ENCODE peak calls at places on chromosomes 2 and 18, in ten cellular contexts. S is T-helper 2 cell; G is OCI-LY7; F is activated CD4-positive, alpha-beta T cell treated with anti-CD3 and anti-CD28 coated beads for 48 hours; L is activated effector memory CD4-positive, alpha-beta T cell treated with anti-CD3 and anti-CD28 coated beads, Interleukin-2, amount 50 U/mL, for 16 hours; D is left ventricle myocardium inferior; K is SHP77 treated with DMSO at 0.1 percent for 48 hours; R is nephron progenitor cell; U is GM12865; E is T-cell. H is an unnamed sample.

GRCh38 chr2:109454304-109454703 is 159.5 kb downstream of the SEPTIN10 start:
- DNase-seq in S (no peak), G (no peak), F (no peak), L (peak; percentile 37), D (no peak), K (no peak), R (no peak), U (no peak), E (no peak), H (no peak)

GRCh38 chr2:68336192-68336591 is 16.4 kb upstream of the CNRIP1 start:
- DNase-seq in S (no peak), G (no peak), F (no peak), L (no peak), D (no peak), K (no peak), R (no peak), U (no peak), E (no peak), H (no peak)

GRCh38 chr2:173866858-173867620 is 98.1 kb downstream of the SP3 start:
- DNase-seq in S (no peak), G (no peak), F (no peak), L (no peak), D (no peak), K (no peak), R (no peak), U (no peak), E (no peak), H (no peak)

GRCh38 chr2:33160217-33160616 is 213.5 kb downstream of the LTBP1 start:
- DNase-seq in S (no peak), G (no peak), F (no peak), L (no peak), D (no peak), K (no peak), R (no peak), U (no peak), E (no peak), H (no peak)

GRCh38 chr18:3294435-3295080 is 32.6 kb downstream of the MYL12B start:
- DNase-seq in S (no peak), G (no peak), F (no peak), L (no peak), D (no peak), K (peak; percentile 31), R (no peak), U (no peak), E (no peak), H (no peak)

GRCh38 chr2:74457549-74458131 is 598 bp upstream of the WBP1 start:
- DNase-seq in S (peak; percentile 69), G (peak; percentile 90), F (peak; percentile 87), L (peak; percentile 94), D (peak; percentile 67), K (peak; percentile 58), R (peak; percentile 79), U (peak; percentile 90), E (peak; percentile 56), H (peak; percentile 86)

GRCh38 chr18:71431171-71431570 is 1113.0 kb downstream of the CBLN2 start:
- DNase-seq in S (no peak), G (no peak), F (no peak), L (no peak), D (no peak), K (no peak), R (no peak), U (no peak), E (no peak), H (no peak)

GRCh38 chr2:43107679-43108078 is 118.7 kb downstream of the ZFP36L2 start:
- DNase-seq in S (no peak), G (no peak), F (no peak), L (no peak), D (no peak), K (no peak), R (no peak), U (no peak), E (no peak), H (no peak)

GRCh38 chr2:128196026-128196822 is 105.2 kb downstream of the UGGT1 start:
- DNase-seq in S (no peak), G (no peak), F (peak; percentile 22), L (no peak), D (no peak), K (no peak), R (no peak), U (peak; percentile 19), E (no peak), H (no peak)

GRCh38 chr2:102850888-102851287 is 89.1 kb downstream of the TMEM182 start:
- DNase-seq in S (no peak), G (no peak), F (no peak), L (no peak), D (no peak), K (no peak), R (no peak), U (no peak), E (no peak), H (no peak)

GRCh38 chr2:226227341-226227740 is 572.3 kb downstream of the IRS1 start:
- DNase-seq in S (no peak), G (no peak), F (no peak), L (no peak), D (no peak), K (no peak), R (no peak), U (no peak), E (no peak), H (no peak)

GRCh38 chr2:72793798-72794447 is 31.9 kb downstream of the EXOC6B start:
- DNase-seq in S (no peak), G (no peak), F (no peak), L (no peak), D (no peak), K (no peak), R (no peak), U (no peak), E (no peak), H (no peak)

GRCh38 chr2:159574246-159574645 is 42.1 kb downstream of the BAZ2B start:
- DNase-seq in S (no peak), G (no peak), F (no peak), L (no peak), D (no peak), K (no peak), R (no peak), U (no peak), E (no peak), H (no peak)

GRCh38 chr18:35355140-35355618 is 11.0 kb upstream of the ZNF24 start:
- DNase-seq in S (peak; percentile 27), G (peak; percentile 52), F (peak; percentile 63), L (peak; percentile 83), D (peak; percentile 58), K (peak; percentile 89), R (peak; percentile 63), U (peak; percentile 78), E (peak; percentile 56), H (peak; percentile 59)

GRCh38 chr18:48777737-48778111 is 173.0 kb downstream of the SMAD7 start:
- DNase-seq in S (no peak), G (no peak), F (no peak), L (no peak), D (no peak), K (no peak), R (no peak), U (peak; percentile 68), E (no peak), H (no peak)

GRCh38 chr2:15636972-15637785 is 45.5 kb downstream of the DDX1 start:
- DNase-seq in S (peak; percentile 30), G (peak; percentile 60), F (peak; percentile 68), L (peak; percentile 82), D (peak; percentile 63), K (peak; percentile 9), R (peak; percentile 77), U (peak; percentile 62), E (peak; percentile 47), H (peak; percentile 34)

GRCh38 chr2:29011650-29012060 is 30.6 kb downstream of the TOGARAM2 start:
- DNase-seq in S (no peak), G (no peak), F (peak; percentile 68), L (peak; percentile 86), D (peak; percentile 86), K (peak; percentile 31), R (no peak), U (peak; percentile 13), E (peak; percentile 92), H (peak; percentile 84)

GRCh38 chr2:229081411-229081810 is 189.7 kb downstream of the PID1 start:
- DNase-seq in S (no peak), G (no peak), F (no peak), L (no peak), D (no peak), K (no peak), R (no peak), U (no peak), E (no peak), H (no peak)

GRCh38 chr2:203040966-203041521 is 26.4 kb downstream of the NBEAL1 start:
- DNase-seq in S (no peak), G (no peak), F (no peak), L (no peak), D (no peak), K (no peak), R (no peak), U (no peak), E (no peak), H (no peak)

GRCh38 chr2:240685771-240686371 is 3.2 kb upstream of the AQP12B start:
- DNase-seq in S (no peak), G (no peak), F (no peak), L (no peak), D (no peak), K (no peak), R (no peak), U (no peak), E (no peak), H (peak; percentile 9)

H was measured in CD8-positive, alpha-beta T cell.